ENCODE peak calls at places on chromosomes 12 and 14, in ten cellular contexts. M, O, H, N, W, G, B, I, C and J are unnamed samples.

GRCh38 chr12:3107954-3108353 is 30.8 kb downstream of the TSPAN9 start:
- DNase-seq in M (no peak), O (no peak), H (no peak), N (no peak), W (no peak), G (no peak), B (no peak), I (no peak), C (no peak), J (no peak)

GRCh38 chr14:44962573-44963528 is 861 bp downstream of the TOGARAM1 start:
- DNase-seq in M (peak), O (peak), H (peak), N (no peak), W (no peak), G (peak), B (peak), I (no peak), C (no peak), J (peak)

GRCh38 chr12:51183816-51184215 is 10.9 kb upstream of the TFCP2 start:
- DNase-seq in M (no peak), O (peak), H (peak), N (no peak), W (peak), G (no peak), B (no peak), I (no peak), C (no peak), J (no peak)

GRCh38 chr12:131092911-131093901 is 139.5 kb downstream of the ADGRD1 start:
- DNase-seq in M (no peak), O (no peak), H (no peak), N (no peak), W (no peak), G (no peak), B (no peak), I (no peak), C (no peak), J (no peak)

GRCh38 chr12:4270670-4271432 is 2.7 kb upstream of the CCND2 start:
- DNase-seq in M (peak), O (peak), H (no peak), N (no peak), W (no peak), G (peak), B (peak), I (no peak), C (peak), J (no peak)

GRCh38 chr12:12600659-12601058 is 11.0 kb upstream of the CREBL2 start:
- DNase-seq in M (no peak), O (no peak), H (no peak), N (no peak), W (no peak), G (no peak), B (no peak), I (no peak), C (no peak), J (peak)

GRCh38 chr14:68248481-68249255 is 429.1 kb downstream of the RAD51B start:
- DNase-seq in M (no peak), O (peak), H (no peak), N (peak), W (peak), G (no peak), B (no peak), I (no peak), C (no peak), J (peak)

GRCh38 chr14:70018713-70019201 is 139.5 kb downstream of the SMOC1 start:
- DNase-seq in M (no peak), O (no peak), H (no peak), N (no peak), W (no peak), G (peak), B (no peak), I (no peak), C (no peak), J (no peak)

GRCh38 chr12:1806301-1807106 is 13.9 kb upstream of the LRTM2 start:
- DNase-seq in M (no peak), O (no peak), H (no peak), N (no peak), W (peak), G (no peak), B (no peak), I (no peak), C (no peak), J (no peak)

GRCh38 chr12:53468286-53468685 is 16.4 kb downstream of the PCBP2 start:
- DNase-seq in M (no peak), O (no peak), H (no peak), N (no peak), W (no peak), G (no peak), B (no peak), I (no peak), C (no peak), J (no peak)

GRCh38 chr12:42819801-42820200 is 230.3 kb upstream of the PRICKLE1 start:
- DNase-seq in M (no peak), O (peak), H (no peak), N (no peak), W (no peak), G (no peak), B (no peak), I (no peak), C (no peak), J (no peak)